ENCODE peak calls at places on chromosomes 1 and 21, in six cellular contexts. One of them, this sample, is unnamed.

GRCh38 chr1:25247829-25248754 is 838 bp upstream of the RSRP1 start:
- ATAC-seq in memory B cell: peak
- ATAC-seq in stimulated activated naive CD8-positive, alpha-beta T cell treated with anti-CD3 and anti-CD28 coated beads, Interleukin-15, Interleukin-2, amounts not matched to agents 100 U/mL and 50 U/mL, for 24 hours: no peak
- ATAC-seq in heart left ventricle: no peak
- ATAC-seq in T-helper 17 cell: peak
- ATAC-seq in HCT116: peak
- ATAC-seq in this sample: no peak

GRCh38 chr21:22631066-22631465 is 1632.9 kb downstream of the NCAM2 start:
- ATAC-seq in T-helper 17 cell: no peak
- ATAC-seq in stimulated activated naive CD8-positive, alpha-beta T cell treated with anti-CD3 and anti-CD28 coated beads, Interleukin-15, Interleukin-2, amounts not matched to agents 100 U/mL and 50 U/mL, for 24 hours: no peak
- ATAC-seq in memory B cell: no peak
- ATAC-seq in heart left ventricle: no peak
- ATAC-seq in HCT116: no peak
- ATAC-seq in this sample: no peak

GRCh38 chr1:228407118-228408040 is 744 bp upstream of the TRIM11 start:
- ATAC-seq in T-helper 17 cell: no peak
- ATAC-seq in memory B cell: no peak
- ATAC-seq in heart left ventricle: no peak
- ATAC-seq in HCT116: no peak
- ATAC-seq in stimulated activated naive CD8-positive, alpha-beta T cell treated with anti-CD3 and anti-CD28 coated beads, Interleukin-15, Interleukin-2, amounts not matched to agents 100 U/mL and 50 U/mL, for 24 hours: no peak
- ATAC-seq in this sample: no peak

GRCh38 chr1:19640363-19641316 is 3.5 kb upstream of the NBL1 start:
- ATAC-seq in HCT116: no peak
- ATAC-seq in T-helper 17 cell: no peak
- ATAC-seq in heart left ventricle: no peak
- ATAC-seq in memory B cell: no peak
- ATAC-seq in stimulated activated naive CD8-positive, alpha-beta T cell treated with anti-CD3 and anti-CD28 coated beads, Interleukin-15, Interleukin-2, amounts not matched to agents 100 U/mL and 50 U/mL, for 24 hours: no peak
- ATAC-seq in this sample: peak

GRCh38 chr21:31909153-31909771 is 36.4 kb downstream of the HUNK start:
- ATAC-seq in T-helper 17 cell: no peak
- ATAC-seq in stimulated activated naive CD8-positive, alpha-beta T cell treated with anti-CD3 and anti-CD28 coated beads, Interleukin-15, Interleukin-2, amounts not matched to agents 100 U/mL and 50 U/mL, for 24 hours: no peak
- ATAC-seq in HCT116: no peak
- ATAC-seq in memory B cell: no peak
- ATAC-seq in heart left ventricle: no peak
- ATAC-seq in this sample: no peak

GRCh38 chr1:198622532-198623218 is 16.2 kb upstream of the PTPRC start:
- ATAC-seq in memory B cell: peak
- ATAC-seq in stimulated activated naive CD8-positive, alpha-beta T cell treated with anti-CD3 and anti-CD28 coated beads, Interleukin-15, Interleukin-2, amounts not matched to agents 100 U/mL and 50 U/mL, for 24 hours: no peak
- ATAC-seq in HCT116: no peak
- ATAC-seq in heart left ventricle: no peak
- ATAC-seq in T-helper 17 cell: no peak
- ATAC-seq in this sample: peak

GRCh38 chr21:15430577-15430976 is 299.2 kb upstream of the USP25 start:
- ATAC-seq in stimulated activated naive CD8-positive, alpha-beta T cell treated with anti-CD3 and anti-CD28 coated beads, Interleukin-15, Interleukin-2, amounts not matched to agents 100 U/mL and 50 U/mL, for 24 hours: no peak
- ATAC-seq in T-helper 17 cell: no peak
- ATAC-seq in heart left ventricle: peak
- ATAC-seq in memory B cell: no peak
- ATAC-seq in HCT116: no peak
- ATAC-seq in this sample: no peak

GRCh38 chr21:27817061-27817460 is 850.2 kb upstream of the ADAMTS5 start:
- ATAC-seq in memory B cell: no peak
- ATAC-seq in heart left ventricle: peak
- ATAC-seq in T-helper 17 cell: no peak
- ATAC-seq in HCT116: no peak
- ATAC-seq in stimulated activated naive CD8-positive, alpha-beta T cell treated with anti-CD3 and anti-CD28 coated beads, Interleukin-15, Interleukin-2, amounts not matched to agents 100 U/mL and 50 U/mL, for 24 hours: no peak
- ATAC-seq in this sample: peak

GRCh38 chr1:153789478-153790148 is 14.4 kb downstream of the SLC27A3 start:
- ATAC-seq in heart left ventricle: peak
- ATAC-seq in HCT116: no peak
- ATAC-seq in memory B cell: no peak
- ATAC-seq in T-helper 17 cell: no peak
- ATAC-seq in stimulated activated naive CD8-positive, alpha-beta T cell treated with anti-CD3 and anti-CD28 coated beads, Interleukin-15, Interleukin-2, amounts not matched to agents 100 U/mL and 50 U/mL, for 24 hours: no peak
- ATAC-seq in this sample: peak

GRCh38 chr1:89126234-89126580 is 293 bp upstream of the GBP2 start:
- ATAC-seq in memory B cell: no peak
- ATAC-seq in T-helper 17 cell: peak
- ATAC-seq in heart left ventricle: no peak
- ATAC-seq in stimulated activated naive CD8-positive, alpha-beta T cell treated with anti-CD3 and anti-CD28 coated beads, Interleukin-15, Interleukin-2, amounts not matched to agents 100 U/mL and 50 U/mL, for 24 hours: no peak
- ATAC-seq in HCT116: no peak
- ATAC-seq in this sample: no peak

GRCh38 chr1:11248169-11248568 is 14.2 kb downstream of the MTOR start:
- ATAC-seq in HCT116: peak
- ATAC-seq in memory B cell: no peak
- ATAC-seq in T-helper 17 cell: no peak
- ATAC-seq in stimulated activated naive CD8-positive, alpha-beta T cell treated with anti-CD3 and anti-CD28 coated beads, Interleukin-15, Interleukin-2, amounts not matched to agents 100 U/mL and 50 U/mL, for 24 hours: no peak
- ATAC-seq in heart left ventricle: no peak
- ATAC-seq in this sample: no peak

GRCh38 chr1:47725000-47725731 is 272.0 kb downstream of the TRABD2B start:
- ATAC-seq in HCT116: no peak
- ATAC-seq in memory B cell: no peak
- ATAC-seq in stimulated activated naive CD8-positive, alpha-beta T cell treated with anti-CD3 and anti-CD28 coated beads, Interleukin-15, Interleukin-2, amounts not matched to agents 100 U/mL and 50 U/mL, for 24 hours: no peak
- ATAC-seq in heart left ventricle: peak
- ATAC-seq in T-helper 17 cell: no peak
- ATAC-seq in this sample: no peak

GRCh38 chr1:199644912-199645311 is 382.6 kb upstream of the NR5A2 start:
- ATAC-seq in T-helper 17 cell: no peak
- ATAC-seq in stimulated activated naive CD8-positive, alpha-beta T cell treated with anti-CD3 and anti-CD28 coated beads, Interleukin-15, Interleukin-2, amounts not matched to agents 100 U/mL and 50 U/mL, for 24 hours: no peak
- ATAC-seq in heart left ventricle: no peak
- ATAC-seq in memory B cell: no peak
- ATAC-seq in HCT116: no peak
- ATAC-seq in this sample: no peak

GRCh38 chr1:28354121-28354520 is 15.4 kb upstream of the PHACTR4 start:
- ATAC-seq in HCT116: no peak
- ATAC-seq in memory B cell: no peak
- ATAC-seq in T-helper 17 cell: no peak
- ATAC-seq in heart left ventricle: no peak
- ATAC-seq in stimulated activated naive CD8-positive, alpha-beta T cell treated with anti-CD3 and anti-CD28 coated beads, Interleukin-15, Interleukin-2, amounts not matched to agents 100 U/mL and 50 U/mL, for 24 hours: no peak
- ATAC-seq in this sample: peak

GRCh38 chr1:87506147-87506546 is 177.5 kb downstream of the LMO4 start:
- ATAC-seq in heart left ventricle: no peak
- ATAC-seq in stimulated activated naive CD8-positive, alpha-beta T cell treated with anti-CD3 and anti-CD28 coated beads, Interleukin-15, Interleukin-2, amounts not matched to agents 100 U/mL and 50 U/mL, for 24 hours: no peak
- ATAC-seq in HCT116: no peak
- ATAC-seq in T-helper 17 cell: no peak
- ATAC-seq in memory B cell: no peak
- ATAC-seq in this sample: peak

GRCh38 chr1:117644696-117645311 is 39.0 kb downstream of the TENT5C start:
- ATAC-seq in heart left ventricle: no peak
- ATAC-seq in T-helper 17 cell: peak
- ATAC-seq in memory B cell: peak
- ATAC-seq in stimulated activated naive CD8-positive, alpha-beta T cell treated with anti-CD3 and anti-CD28 coated beads, Interleukin-15, Interleukin-2, amounts not matched to agents 100 U/mL and 50 U/mL, for 24 hours: no peak
- ATAC-seq in HCT116: no peak
- ATAC-seq in this sample: no peak

GRCh38 chr1:92333668-92334067 is 34.8 kb downstream of the RPAP2 start:
- ATAC-seq in stimulated activated naive CD8-positive, alpha-beta T cell treated with anti-CD3 and anti-CD28 coated beads, Interleukin-15, Interleukin-2, amounts not matched to agents 100 U/mL and 50 U/mL, for 24 hours: peak
- ATAC-seq in T-helper 17 cell: no peak
- ATAC-seq in memory B cell: no peak
- ATAC-seq in HCT116: no peak
- ATAC-seq in heart left ventricle: no peak
- ATAC-seq in this sample: no peak

GRCh38 chr1:232306269-232306911 is 323.5 kb downstream of the SIPA1L2 start:
- ATAC-seq in memory B cell: no peak
- ATAC-seq in stimulated activated naive CD8-positive, alpha-beta T cell treated with anti-CD3 and anti-CD28 coated beads, Interleukin-15, Interleukin-2, amounts not matched to agents 100 U/mL and 50 U/mL, for 24 hours: no peak
- ATAC-seq in T-helper 17 cell: no peak
- ATAC-seq in HCT116: peak
- ATAC-seq in heart left ventricle: peak
- ATAC-seq in this sample: peak

GRCh38 chr1:231705860-231706553 is 79.4 kb downstream of the DISC1 start:
- ATAC-seq in T-helper 17 cell: no peak
- ATAC-seq in heart left ventricle: peak
- ATAC-seq in HCT116: no peak
- ATAC-seq in stimulated activated naive CD8-positive, alpha-beta T cell treated with anti-CD3 and anti-CD28 coated beads, Interleukin-15, Interleukin-2, amounts not matched to agents 100 U/mL and 50 U/mL, for 24 hours: no peak
- ATAC-seq in memory B cell: no peak
- ATAC-seq in this sample: no peak